ENCODE peak calls at places on chromosomes 6 and 20, in seven cellular contexts. G is A549, H is colonic mucosa, V is adrenal gland, L is neural progenitor cell, S is heart left ventricle, D is upper lobe of left lung. P is an unnamed sample.
A peak's percentile ranks its signal among the peaks of the same experiment; 100 is the strongest.

GRCh38 chr6:154675602-154676088 is 57.6 kb upstream of the SCAF8 start:
- DNase-seq in H (peak; percentile 93), L (peak; percentile 92), G (peak; percentile 91), S (peak; percentile 83), D (peak; percentile 89), V (peak; percentile 90), P (peak; percentile 74)

GRCh38 chr6:153048631-153049030 is 46.1 kb upstream of the MTRF1L start:
- DNase-seq in L (no peak), D (no peak), V (no peak), G (no peak), S (no peak), H (no peak), P (no peak)

GRCh38 chr6:107644513-107644912 is 154.6 kb downstream of the SOBP start:
- DNase-seq in D (no peak), H (no peak), V (no peak), L (no peak), S (no peak), G (no peak), P (no peak)

GRCh38 chr20:23932256-23932655 is 52.7 kb upstream of the CST5 start:
- DNase-seq in D (no peak), G (no peak), V (no peak), S (no peak), L (no peak), H (no peak), P (no peak)

GRCh38 chr6:134078166-134078565 is 25.7 kb upstream of the SLC2A12 start:
- DNase-seq in S (no peak), V (no peak), D (no peak), G (no peak), H (no peak), L (no peak), P (no peak)

GRCh38 chr6:134521116-134521501 is 203.2 kb upstream of the SGK1 start:
- DNase-seq in H (no peak), L (no peak), D (no peak), V (no peak), G (no peak), S (no peak), P (no peak)

GRCh38 chr20:8078528-8078914 is 53.5 kb upstream of the PLCB1 start:
- DNase-seq in V (no peak), L (no peak), H (no peak), G (peak; percentile 42), D (no peak), S (no peak), P (peak; percentile 44)

GRCh38 chr20:62914970-62915457 is 11.3 kb downstream of the DIDO1 start:
- DNase-seq in V (no peak), L (peak; percentile 88), D (no peak), H (no peak), G (peak; percentile 41), S (peak; percentile 39), P (no peak)

GRCh38 chr20:23163562-23163961 is 77.4 kb upstream of the CD93 start:
- DNase-seq in G (no peak), H (peak; percentile 18), D (no peak), V (no peak), S (no peak), L (no peak), P (no peak)

GRCh38 chr6:150683320-150683719 is 83.6 kb downstream of the PLEKHG1 start:
- DNase-seq in S (peak; percentile 77), H (no peak), L (no peak), G (no peak), V (peak; percentile 60), D (peak; percentile 66), P (peak; percentile 60)

GRCh38 chr6:150686566-150686965 is 86.9 kb downstream of the PLEKHG1 start:
- DNase-seq in S (no peak), V (no peak), L (no peak), G (no peak), D (no peak), H (peak; percentile 45), P (no peak)

GRCh38 chr6:150684161-150684560 is 84.5 kb downstream of the PLEKHG1 start:
- DNase-seq in L (no peak), G (no peak), D (no peak), H (no peak), V (no peak), S (no peak), P (no peak)

GRCh38 chr6:150685860-150686259 is 86.2 kb downstream of the PLEKHG1 start:
- DNase-seq in S (peak; percentile 29), D (peak; percentile 55), V (no peak), G (peak; percentile 28), H (peak; percentile 62), L (peak; percentile 48), P (peak; percentile 37)

DNA sequence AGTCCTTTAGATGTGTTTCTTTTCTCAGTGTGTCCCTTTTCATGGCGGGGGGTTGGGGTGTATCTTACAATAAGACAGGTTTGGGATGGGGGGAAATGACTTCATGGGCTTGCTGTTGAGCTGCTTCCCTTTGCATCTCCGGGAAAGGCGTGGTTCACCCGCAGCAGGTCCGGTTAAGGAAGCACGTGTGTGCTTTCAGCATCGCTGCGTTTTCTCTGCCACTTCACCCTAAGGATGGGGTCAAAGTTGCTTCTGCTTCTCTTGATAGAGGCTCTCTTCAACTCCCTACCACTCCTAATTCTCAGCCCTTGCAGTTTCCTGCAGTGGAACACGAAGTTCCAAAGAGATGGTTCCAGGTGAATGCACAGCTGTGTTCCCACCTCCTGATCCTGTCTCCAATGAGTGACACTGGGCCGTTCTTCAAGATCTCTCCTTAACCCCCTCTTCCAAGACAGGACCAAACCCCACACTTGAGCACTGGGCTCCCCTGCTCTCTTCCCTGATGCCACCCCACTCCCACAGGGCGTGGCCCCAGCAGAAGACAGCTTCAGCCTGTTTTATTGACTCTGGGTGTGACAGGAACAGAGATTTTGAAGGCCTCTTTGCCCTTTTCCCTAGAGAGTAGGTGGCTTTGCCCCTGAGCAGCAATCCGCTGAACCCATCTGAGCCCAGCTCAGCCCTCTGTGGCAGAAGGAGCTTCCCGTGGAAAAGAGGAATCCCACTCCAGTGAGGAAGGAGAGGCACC is 85.2 kb downstream of the PLEKHG1 start:
- DNase-seq in L (no peak), S (peak; percentile 52), D (no peak), V (peak; percentile 30), H (peak; percentile 61), G (no peak), P (no peak)
- H3K4me1 ChIP-seq in L (peaks cover 6% of the 10 kb centered on the region), S (peaks cover 28% of the 10 kb centered on the region), D (peaks cover 3% of the 10 kb centered on the region), V (no peaks in the 10 kb centered on the region), H (no peaks in the 10 kb centered on the region), G (no peaks in the 10 kb centered on the region), P (no peaks in the 10 kb centered on the region)

DNA sequence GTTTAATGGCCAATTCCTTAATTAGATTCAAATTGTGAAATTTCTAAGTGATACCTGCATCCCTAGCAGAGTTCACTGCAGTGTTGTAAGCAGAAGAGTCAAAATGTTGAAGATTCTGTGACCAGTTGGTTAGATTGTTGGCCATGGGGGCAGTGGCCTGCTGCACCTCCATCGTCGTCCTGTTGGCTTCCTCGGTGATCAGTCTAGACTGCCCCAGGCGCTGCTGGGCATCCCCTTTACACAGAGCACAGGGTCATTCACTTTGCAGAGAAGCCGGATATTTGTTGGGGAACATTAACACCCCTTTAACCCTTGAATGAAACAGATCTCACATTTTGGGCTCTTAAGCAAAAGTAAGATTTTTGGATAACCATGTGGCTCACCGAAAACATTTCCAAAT is 60.7 kb downstream of the FAM229B start:
- DNase-seq in S (no peak), L (no peak), H (no peak), V (no peak), G (no peak), D (no peak), P (no peak)
- TF ChIP-seq CTCF in S (no peak), L (no peak), H (no peak), V (no peak), G (no peak), D (no peak), P (no peak)

GRCh38 chr6:42402184-42402583 is 49.5 kb downstream of the TRERF1 start:
- DNase-seq in L (no peak), G (no peak), V (no peak), H (no peak), D (no peak), S (no peak), P (no peak)
- H3K4me1 ChIP-seq in L (peaks cover 41% of the 10 kb centered on the region), G (peaks cover 45% of the 10 kb centered on the region), V (peaks cover 12% of the 10 kb centered on the region), H (peaks cover 11% of the 10 kb centered on the region), D (peaks cover 25% of the 10 kb centered on the region), S (peaks cover 31% of the 10 kb centered on the region), P (no peaks in the 10 kb centered on the region)

GRCh38 chr20:2865630-2866029 is 7.7 kb upstream of the PTPRA start:
- DNase-seq in D (no peak), H (no peak), G (no peak), V (no peak), S (no peak), L (no peak), P (no peak)
- TF ChIP-seq CTCF in D (no peak), H (no peak), G (no peak), V (no peak), S (no peak), L (peak; percentile 30), P (peak; percentile 15)

GRCh38 chr6:2935566-2936291 is 32.6 kb upstream of the SERPINB9 start:
- DNase-seq in L (no peak), D (no peak), G (no peak), S (no peak), V (no peak), H (peak; percentile 18), P (no peak)
- H3K4me1 ChIP-seq in L (no peaks in the 10 kb centered on the region), D (peaks cover 10% of the 10 kb centered on the region), G (peaks cover 7% of the 10 kb centered on the region), S (no peaks in the 10 kb centered on the region), V (no peaks in the 10 kb centered on the region), H (no peaks in the 10 kb centered on the region), P (no peaks in the 10 kb centered on the region)

DNA sequence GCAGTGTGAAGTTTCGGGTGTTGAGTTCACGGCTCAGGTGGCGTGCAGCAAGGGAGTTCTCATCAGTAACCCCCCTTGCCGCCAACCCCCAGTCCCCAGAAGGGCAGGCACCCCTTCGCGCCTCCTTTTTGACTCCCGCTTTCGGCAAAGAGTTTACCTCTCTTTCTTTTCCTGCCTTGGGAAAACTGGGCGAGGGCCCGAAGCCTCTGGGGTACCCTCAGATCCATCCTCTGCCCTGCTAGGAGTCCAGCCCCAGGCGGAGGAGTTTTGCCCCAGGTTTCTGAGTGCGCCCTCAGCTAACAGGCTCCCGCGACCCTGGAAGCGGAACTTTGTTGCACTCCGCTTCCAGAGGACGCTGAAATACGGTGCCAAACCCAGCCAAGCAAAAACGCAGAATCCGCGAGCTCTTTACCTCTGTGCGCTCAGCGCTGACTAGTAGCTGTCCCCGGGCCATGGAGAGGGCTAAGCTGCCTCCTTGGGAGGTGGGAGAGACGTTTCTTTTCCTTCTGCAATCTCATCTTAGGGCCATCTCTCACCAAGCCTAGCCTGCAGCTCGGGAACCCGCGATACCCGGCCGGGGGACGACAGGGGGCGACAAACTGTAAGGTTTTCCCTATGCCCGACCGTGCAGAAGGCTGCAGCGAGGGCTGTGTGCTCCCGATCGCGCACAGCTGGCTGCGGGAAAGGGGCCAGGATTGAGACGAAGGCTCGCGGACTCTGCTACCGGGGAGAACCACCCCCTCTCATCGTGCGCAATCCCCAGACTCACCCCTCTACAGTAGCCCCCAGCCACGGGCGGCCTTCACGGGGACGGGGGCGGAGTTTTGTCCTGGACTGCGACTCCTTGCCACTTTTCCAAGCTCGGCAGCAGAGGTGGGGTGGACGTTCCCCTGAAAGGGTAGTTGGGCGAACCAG is 2.7 kb upstream of the PAX1 start:
- DNase-seq in L (peak; percentile 94), D (peak; percentile 41), S (no peak), H (peak; percentile 49), G (peak; percentile 65), V (peak; percentile 26), P (peak; percentile 54)
- TF ChIP-seq CTCF in L (peak; percentile 84), D (no peak), S (peak; percentile 26), H (peak; percentile 30), G (peak; percentile 66), V (no peak), P (peak; percentile 11)

GRCh38 chr20:50658804-50659380 is 32.5 kb downstream of the RIPOR3 start:
- DNase-seq in H (no peak), S (peak; percentile 32), G (no peak), V (peak; percentile 55), L (no peak), D (no peak), P (peak; percentile 68)
- H3K4me1 ChIP-seq in H (no peaks in the 10 kb centered on the region), S (peaks cover 47% of the 10 kb centered on the region), G (peaks cover 32% of the 10 kb centered on the region), V (peaks cover 32% of the 10 kb centered on the region), L (peaks cover 12% of the 10 kb centered on the region), D (peaks cover 45% of the 10 kb centered on the region), P (peaks cover 75% of the 10 kb centered on the region)

P was measured in right lobe of liver.